ENCODE peak calls at places on chromosomes 11 and 22, in four cellular contexts. V, G, Z and F are unnamed samples.

GRCh38 chr22:24482586-24482985 is 12.5 kb upstream of the UPB1 start:
- DNase-seq in G (peak; percentile 94), V (peak; percentile 18), Z (no peak), F (peak; percentile 83)

GRCh38 chr11:76889414-76889975 is 28.8 kb downstream of the ACER3 start:
- DNase-seq in G (no peak), Z (no peak), V (no peak), F (peak; percentile 4)

GRCh38 chr11:101718406-101718805 is 134.6 kb upstream of the TRPC6 start:
- DNase-seq in G (peak; percentile 19), Z (no peak), V (peak; percentile 59), F (peak; percentile 42)

GRCh38 chr11:69310351-69310750 is 16.4 kb downstream of the MYEOV start:
- DNase-seq in V (no peak), Z (no peak), G (no peak), F (no peak)

GRCh38 chr11:87967459-87967858 is 207.8 kb downstream of the RAB38 start:
- DNase-seq in V (no peak), Z (no peak), G (no peak), F (no peak)

GRCh38 chr11:133070053-133070713 is 462.1 kb downstream of the OPCML start:
- DNase-seq in Z (no peak), G (no peak), V (no peak), F (no peak)

GRCh38 chr22:50398698-50399648 is 55.8 kb downstream of the PPP6R2 start:
- DNase-seq in V (no peak), Z (no peak), G (no peak), F (no peak)

GRCh38 chr22:46220921-46221320 is 29.2 kb downstream of the CDPF1 start:
- DNase-seq in V (no peak), Z (no peak), G (peak; percentile 16), F (no peak)

GRCh38 chr11:102322560-102322959 is 5.3 kb downstream of the BIRC3 start:
- DNase-seq in G (peak; percentile 18), Z (no peak), V (no peak), F (no peak)

GRCh38 chr22:39474351-39474991 is 17.7 kb downstream of the MGAT3 start:
- DNase-seq in G (no peak), V (no peak), Z (no peak), F (peak; percentile 59)

GRCh38 chr11:106331163-106331562 is 253.7 kb downstream of the AASDHPPT start:
- DNase-seq in Z (no peak), V (peak; percentile 90), G (peak; percentile 75), F (no peak)

GRCh38 chr22:29326481-29326880 is 11.0 kb upstream of the RASL10A start:
- DNase-seq in G (no peak), V (no peak), Z (no peak), F (no peak)

GRCh38 chr11:122248130-122248529 is 132.1 kb upstream of the BLID start:
- DNase-seq in Z (no peak), G (no peak), V (no peak), F (no peak)

GRCh38 chr11:130666781-130667251 is 218.4 kb downstream of the ADAMTS15 start:
- DNase-seq in V (peak; percentile 36), G (peak; percentile 80), Z (no peak), F (no peak)

GRCh38 chr11:110148775-110149744 is 55.9 kb downstream of the ZC3H12C start:
- DNase-seq in G (peak; percentile 87), V (peak; percentile 90), Z (peak; percentile 56), F (peak; percentile 31)

GRCh38 chr11:104704888-104705287 is 193.4 kb downstream of the CASP12 start:
- DNase-seq in V (no peak), G (no peak), Z (no peak), F (no peak)

GRCh38 chr11:114257621-114258558 is 38.3 kb upstream of the NNMT start:
- DNase-seq in V (no peak), Z (no peak), G (no peak), F (peak; percentile 59)

GRCh38 chr11:120197254-120197891 is 13.5 kb upstream of the OAF start:
- DNase-seq in G (no peak), V (no peak), Z (no peak), F (no peak)

GRCh38 chr11:10943968-10944367 is 86.1 kb upstream of the ZBED5 start:
- DNase-seq in V (peak; percentile 39), G (peak; percentile 67), Z (no peak), F (no peak)

GRCh38 chr11:13216019-13217006 is 61.3 kb upstream of the BMAL1 start:
- DNase-seq in Z (peak; percentile 94), V (peak; percentile 94), G (peak; percentile 99), F (peak; percentile 93)

GRCh38 chr11:6030658-6031057 is at the start of gene OR56A1:
- DNase-seq in G (no peak), Z (no peak), V (no peak), F (no peak)

GRCh38 chr22:49134076-49134475 is 693.6 kb downstream of the BRD1 start:
- DNase-seq in G (no peak), V (no peak), Z (no peak), F (no peak)
- H3K9ac ChIP-seq in G (no peak overlapping the region), V (no peak overlapping the region), Z (no peak overlapping the region), F (no peak overlapping the region)

DNA sequence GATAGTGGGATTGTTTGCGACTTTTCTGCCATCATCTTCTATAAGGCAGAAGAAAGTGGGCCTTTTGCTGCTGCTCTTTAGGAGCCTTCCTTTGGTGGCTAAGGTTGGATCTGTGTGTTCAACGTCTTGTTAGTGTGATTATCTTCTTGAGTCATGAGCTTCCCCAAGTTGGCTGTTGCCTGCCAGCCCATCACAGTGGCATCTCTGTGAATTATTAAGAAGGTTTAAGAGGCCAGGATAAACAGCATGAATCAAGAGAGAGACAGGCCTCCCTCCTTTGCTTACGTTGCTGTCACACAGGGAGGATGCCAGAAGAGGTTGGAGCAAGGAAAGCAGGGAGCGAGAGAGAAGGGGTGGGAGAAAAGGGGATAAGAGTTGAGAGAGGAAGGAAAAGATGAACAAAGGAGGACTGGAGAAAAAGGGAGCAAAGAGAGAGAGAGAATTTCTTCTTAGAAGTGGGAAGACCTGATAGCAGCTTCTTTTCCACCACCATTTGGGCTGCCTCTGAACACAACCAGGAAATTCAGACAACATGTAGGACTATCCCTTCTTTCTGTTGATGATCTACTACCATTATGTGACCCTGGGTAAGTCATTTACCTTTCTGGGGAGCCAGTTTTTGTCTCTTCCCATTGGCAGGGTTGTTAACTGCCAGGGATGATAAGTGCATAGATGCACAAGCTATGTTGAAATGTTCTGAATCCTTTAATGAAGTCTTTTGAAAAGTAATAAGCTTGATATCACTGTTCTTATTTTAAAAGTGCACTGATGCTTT is 126.5 kb downstream of the NAV2 start:
- DNase-seq in Z (no peak), G (peak; percentile 19), V (no peak), F (no peak)
- H3K36me3 ChIP-seq in Z (no peaks in the 10 kb centered on the region), G (no peaks in the 10 kb centered on the region), V (peaks cover 2% of the 10 kb centered on the region), F (peaks cover 28% of the 10 kb centered on the region)

DNA sequence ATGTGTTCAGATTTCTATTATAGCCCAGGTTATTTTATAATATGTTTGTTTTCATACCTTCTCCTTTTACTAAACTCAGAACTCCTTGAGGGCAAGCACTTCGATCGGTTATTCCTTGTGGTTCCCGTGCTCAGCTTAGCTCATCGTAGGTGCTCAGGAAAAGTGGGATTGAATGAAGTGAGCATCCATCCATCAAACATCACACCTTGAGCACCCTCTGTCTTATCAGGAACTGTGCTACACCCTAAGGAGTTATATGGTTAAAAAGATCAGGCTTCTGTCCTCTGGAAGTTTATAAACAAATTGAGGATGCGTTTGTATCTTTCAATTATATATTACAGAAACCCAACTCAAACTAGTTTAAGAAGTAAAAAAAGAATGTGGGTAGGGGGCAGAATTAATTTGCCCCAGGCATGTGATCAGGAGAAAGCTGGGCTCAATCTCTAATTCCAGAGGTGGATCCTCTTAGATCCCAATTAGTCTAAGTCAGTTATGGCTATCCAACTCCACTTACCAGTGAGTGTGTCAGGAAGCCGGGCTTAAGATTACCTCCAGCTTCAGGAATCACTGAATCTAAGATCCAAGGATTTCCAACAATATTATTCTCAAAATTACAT is 59.9 kb upstream of the RRAS2 start:
- DNase-seq in Z (peak; percentile 48), V (peak; percentile 75), G (no peak), F (peak; percentile 24)
- H3K4me1 ChIP-seq in Z (peaks cover 14% of the 10 kb centered on the region), V (peaks cover 32% of the 10 kb centered on the region), G (peaks cover 38% of the 10 kb centered on the region), F (peaks cover 68% of the 10 kb centered on the region)

DNA sequence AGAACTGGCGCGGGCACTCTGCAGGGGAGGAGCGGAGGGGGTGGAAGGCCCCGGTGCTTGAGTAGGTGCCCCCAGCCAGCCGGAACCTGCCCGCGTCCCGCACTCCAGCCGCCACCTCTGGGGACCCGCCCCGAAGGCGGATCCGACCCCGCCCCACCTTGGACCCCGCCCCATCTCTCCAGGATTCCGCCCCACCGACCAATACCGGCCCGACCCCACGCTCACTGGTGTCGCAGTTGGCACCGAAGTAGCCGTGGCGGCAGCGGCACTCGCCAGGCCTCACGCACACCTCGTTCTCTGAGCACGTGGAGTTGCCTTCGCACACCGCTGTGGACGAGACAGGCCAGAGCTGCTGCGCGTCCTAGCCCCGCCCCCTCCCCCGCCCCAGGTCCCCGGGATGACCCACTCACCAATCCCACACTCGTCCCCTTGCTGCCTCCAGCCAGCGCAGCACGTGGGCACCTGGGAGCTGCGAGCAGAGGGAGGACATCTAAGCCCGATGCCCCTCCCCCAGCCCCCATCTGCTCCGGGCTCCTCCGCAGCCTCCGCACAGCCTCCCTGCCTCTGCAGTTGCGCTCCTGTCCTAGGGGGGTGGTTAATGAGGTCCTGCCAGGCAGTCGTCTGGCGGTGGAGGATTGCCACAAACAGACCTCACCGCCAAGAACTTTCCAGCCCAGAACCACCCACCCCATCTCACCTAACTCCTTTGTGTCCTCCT is 5.9 kb downstream of the SCARF2 start:
- DNase-seq in Z (no peak), G (no peak), V (no peak), F (no peak)
- H3K9ac ChIP-seq in Z (peak overlapping the region; percentile 40), G (no peak overlapping the region), V (no peak overlapping the region), F (no peak overlapping the region)

GRCh38 chr11:32101791-32102190 is 10.9 kb downstream of the RCN1 start:
- DNase-seq in V (peak; percentile 6), Z (no peak), G (no peak), F (no peak)

GRCh38 chr11:32105871-32106312 is 15.0 kb downstream of the RCN1 start:
- DNase-seq in G (no peak), Z (no peak), V (no peak), F (no peak)

GRCh38 chr11:32107647-32108046 is 16.8 kb downstream of the RCN1 start:
- DNase-seq in Z (no peak), V (no peak), G (no peak), F (no peak)

GRCh38 chr11:32100495-32100894 is 9.6 kb downstream of the RCN1 start:
- DNase-seq in G (peak; percentile 49), V (no peak), Z (no peak), F (no peak)

GRCh38 chr11:32103941-32104340 is 13.1 kb downstream of the RCN1 start:
- DNase-seq in Z (no peak), V (no peak), G (no peak), F (no peak)
- H3K36me3 ChIP-seq in Z (peaks cover 32% of the 10 kb centered on the region), V (peaks cover 36% of the 10 kb centered on the region), G (peaks cover 25% of the 10 kb centered on the region), F (peaks cover 76% of the 10 kb centered on the region)

DNA sequence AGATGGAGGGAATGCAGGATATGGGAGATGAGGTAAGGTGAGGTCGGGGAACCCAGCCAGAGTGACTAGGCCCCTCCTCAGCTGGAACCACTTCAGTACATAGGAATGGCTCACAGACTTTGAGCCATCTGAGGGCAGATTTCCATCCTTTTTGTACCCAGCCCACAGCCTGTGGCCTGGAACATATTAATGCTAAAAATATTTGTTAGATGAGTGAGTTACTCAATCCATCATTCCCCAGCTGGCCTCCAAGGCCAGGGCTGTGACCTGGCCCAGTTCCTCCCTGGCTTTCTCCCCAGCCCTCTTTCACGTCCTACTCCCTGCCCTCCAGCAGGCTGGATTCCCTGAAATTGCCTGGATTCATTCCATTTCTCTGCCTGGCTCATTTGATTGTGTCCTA is 57.2 kb upstream of the PRDM11 start:
- DNase-seq in G (peak; percentile 99), V (peak; percentile 80), Z (no peak), F (peak; percentile 97)
- H3K4me1 ChIP-seq in G (peaks cover 56% of the 10 kb centered on the region), V (peaks cover 43% of the 10 kb centered on the region), Z (no peaks in the 10 kb centered on the region), F (peaks cover 62% of the 10 kb centered on the region)